ENCODE peak calls at places on chromosomes 12 and 14, in seven cellular contexts. One of them, this sample, is unnamed.

GRCh38 chr12:89323568-89324218 is 28.6 kb downstream of the DUSP6 start:
- DNase-seq in NCI-H1048: no peak
- DNase-seq in dorsolateral prefrontal cortex: no peak
- DNase-seq in frontal cortex: no peak
- DNase-seq in CD8-positive, alpha-beta T cell: no peak
- DNase-seq in left cardiac atrium: no peak
- DNase-seq in stimulated activated CD4-positive, alpha-beta T cell treated with anti-CD3 and anti-CD28 coated beads, Interleukin-1b, Interleukin-23, amount 100 ng/mL, for 24 hours: no peak
- DNase-seq in this sample: no peak

GRCh38 chr14:72063761-72064282 is 131.6 kb downstream of the RGS6 start:
- DNase-seq in NCI-H1048: no peak
- DNase-seq in dorsolateral prefrontal cortex: no peak
- DNase-seq in frontal cortex: no peak
- DNase-seq in CD8-positive, alpha-beta T cell: no peak
- DNase-seq in left cardiac atrium: no peak
- DNase-seq in stimulated activated CD4-positive, alpha-beta T cell treated with anti-CD3 and anti-CD28 coated beads, Interleukin-1b, Interleukin-23, amount 100 ng/mL, for 24 hours: no peak
- DNase-seq in this sample: no peak

GRCh38 chr12:122874081-122874480 is 21.8 kb downstream of the VPS37B start:
- DNase-seq in NCI-H1048: no peak
- DNase-seq in dorsolateral prefrontal cortex: no peak
- DNase-seq in frontal cortex: no peak
- DNase-seq in CD8-positive, alpha-beta T cell: peak; percentile 46
- DNase-seq in left cardiac atrium: no peak
- DNase-seq in stimulated activated CD4-positive, alpha-beta T cell treated with anti-CD3 and anti-CD28 coated beads, Interleukin-1b, Interleukin-23, amount 100 ng/mL, for 24 hours: no peak
- DNase-seq in this sample: peak; percentile 60

GRCh38 chr12:4001869-4002268 is 128.7 kb upstream of the PARP11 start:
- DNase-seq in NCI-H1048: no peak
- DNase-seq in dorsolateral prefrontal cortex: no peak
- DNase-seq in frontal cortex: no peak
- DNase-seq in CD8-positive, alpha-beta T cell: no peak
- DNase-seq in left cardiac atrium: no peak
- DNase-seq in stimulated activated CD4-positive, alpha-beta T cell treated with anti-CD3 and anti-CD28 coated beads, Interleukin-1b, Interleukin-23, amount 100 ng/mL, for 24 hours: no peak
- DNase-seq in this sample: no peak

GRCh38 chr14:67815573-67816235 is 686 bp downstream of the ZFYVE26 start:
- DNase-seq in NCI-H1048: no peak
- DNase-seq in dorsolateral prefrontal cortex: no peak
- DNase-seq in frontal cortex: no peak
- DNase-seq in CD8-positive, alpha-beta T cell: no peak
- DNase-seq in left cardiac atrium: no peak
- DNase-seq in stimulated activated CD4-positive, alpha-beta T cell treated with anti-CD3 and anti-CD28 coated beads, Interleukin-1b, Interleukin-23, amount 100 ng/mL, for 24 hours: no peak
- DNase-seq in this sample: no peak

GRCh38 chr14:73850940-73851339 is 691 bp upstream of the PTGR2 start:
- DNase-seq in NCI-H1048: no peak
- DNase-seq in dorsolateral prefrontal cortex: no peak
- DNase-seq in frontal cortex: no peak
- DNase-seq in CD8-positive, alpha-beta T cell: no peak
- DNase-seq in left cardiac atrium: no peak
- DNase-seq in stimulated activated CD4-positive, alpha-beta T cell treated with anti-CD3 and anti-CD28 coated beads, Interleukin-1b, Interleukin-23, amount 100 ng/mL, for 24 hours: no peak
- DNase-seq in this sample: no peak

GRCh38 chr12:98594050-98594853 is 766 bp downstream of the SLC25A3 start:
- DNase-seq in NCI-H1048: no peak
- DNase-seq in dorsolateral prefrontal cortex: no peak
- DNase-seq in frontal cortex: no peak
- DNase-seq in CD8-positive, alpha-beta T cell: no peak
- DNase-seq in left cardiac atrium: peak; percentile 59
- DNase-seq in stimulated activated CD4-positive, alpha-beta T cell treated with anti-CD3 and anti-CD28 coated beads, Interleukin-1b, Interleukin-23, amount 100 ng/mL, for 24 hours: no peak
- DNase-seq in this sample: peak; percentile 14

GRCh38 chr14:95683793-95684192 is 2.4 kb upstream of the TCL1B start:
- DNase-seq in NCI-H1048: no peak
- DNase-seq in dorsolateral prefrontal cortex: no peak
- DNase-seq in frontal cortex: no peak
- DNase-seq in CD8-positive, alpha-beta T cell: peak; percentile 15
- DNase-seq in left cardiac atrium: no peak
- DNase-seq in stimulated activated CD4-positive, alpha-beta T cell treated with anti-CD3 and anti-CD28 coated beads, Interleukin-1b, Interleukin-23, amount 100 ng/mL, for 24 hours: no peak
- DNase-seq in this sample: peak; percentile 26

GRCh38 chr14:102222009-102222575 is 82.4 kb downstream of the WDR20 start:
- DNase-seq in NCI-H1048: no peak
- DNase-seq in dorsolateral prefrontal cortex: no peak
- DNase-seq in frontal cortex: no peak
- DNase-seq in CD8-positive, alpha-beta T cell: no peak
- DNase-seq in left cardiac atrium: no peak
- DNase-seq in stimulated activated CD4-positive, alpha-beta T cell treated with anti-CD3 and anti-CD28 coated beads, Interleukin-1b, Interleukin-23, amount 100 ng/mL, for 24 hours: no peak
- DNase-seq in this sample: no peak

GRCh38 chr14:66645716-66646115 is 137.8 kb downstream of the GPHN start:
- DNase-seq in NCI-H1048: no peak
- DNase-seq in dorsolateral prefrontal cortex: no peak
- DNase-seq in frontal cortex: no peak
- DNase-seq in CD8-positive, alpha-beta T cell: no peak
- DNase-seq in left cardiac atrium: no peak
- DNase-seq in stimulated activated CD4-positive, alpha-beta T cell treated with anti-CD3 and anti-CD28 coated beads, Interleukin-1b, Interleukin-23, amount 100 ng/mL, for 24 hours: no peak
- DNase-seq in this sample: no peak

GRCh38 chr14:25095784-25096390 is 45.9 kb upstream of the STXBP6 start:
- DNase-seq in NCI-H1048: no peak
- DNase-seq in dorsolateral prefrontal cortex: no peak
- DNase-seq in frontal cortex: no peak
- DNase-seq in CD8-positive, alpha-beta T cell: no peak
- DNase-seq in left cardiac atrium: no peak
- DNase-seq in stimulated activated CD4-positive, alpha-beta T cell treated with anti-CD3 and anti-CD28 coated beads, Interleukin-1b, Interleukin-23, amount 100 ng/mL, for 24 hours: no peak
- DNase-seq in this sample: no peak

GRCh38 chr12:71840226-71840847 is 778 bp downstream of the TBC1D15 start:
- DNase-seq in NCI-H1048: no peak
- DNase-seq in dorsolateral prefrontal cortex: no peak
- DNase-seq in frontal cortex: peak; percentile 11
- DNase-seq in CD8-positive, alpha-beta T cell: no peak
- DNase-seq in left cardiac atrium: no peak
- DNase-seq in stimulated activated CD4-positive, alpha-beta T cell treated with anti-CD3 and anti-CD28 coated beads, Interleukin-1b, Interleukin-23, amount 100 ng/mL, for 24 hours: no peak
- DNase-seq in this sample: no peak

GRCh38 chr14:69827560-69827959 is 30.5 kb upstream of the SLC10A1 start:
- DNase-seq in NCI-H1048: no peak
- DNase-seq in dorsolateral prefrontal cortex: no peak
- DNase-seq in frontal cortex: no peak
- DNase-seq in CD8-positive, alpha-beta T cell: no peak
- DNase-seq in left cardiac atrium: no peak
- DNase-seq in stimulated activated CD4-positive, alpha-beta T cell treated with anti-CD3 and anti-CD28 coated beads, Interleukin-1b, Interleukin-23, amount 100 ng/mL, for 24 hours: no peak
- DNase-seq in this sample: no peak

GRCh38 chr14:72892879-72893635 is 844 bp downstream of the DPF3 start:
- DNase-seq in NCI-H1048: no peak
- DNase-seq in dorsolateral prefrontal cortex: peak; percentile 28
- DNase-seq in frontal cortex: peak; percentile 53
- DNase-seq in CD8-positive, alpha-beta T cell: peak; percentile 26
- DNase-seq in left cardiac atrium: peak; percentile 33
- DNase-seq in stimulated activated CD4-positive, alpha-beta T cell treated with anti-CD3 and anti-CD28 coated beads, Interleukin-1b, Interleukin-23, amount 100 ng/mL, for 24 hours: no peak
- DNase-seq in this sample: peak; percentile 17

GRCh38 chr14:91062600-91062999 is 2.2 kb upstream of the RPS6KA5 start:
- DNase-seq in NCI-H1048: no peak
- DNase-seq in dorsolateral prefrontal cortex: no peak
- DNase-seq in frontal cortex: no peak
- DNase-seq in CD8-positive, alpha-beta T cell: no peak
- DNase-seq in left cardiac atrium: no peak
- DNase-seq in stimulated activated CD4-positive, alpha-beta T cell treated with anti-CD3 and anti-CD28 coated beads, Interleukin-1b, Interleukin-23, amount 100 ng/mL, for 24 hours: no peak
- DNase-seq in this sample: no peak

GRCh38 chr12:79409562-79409961 is 281.2 kb downstream of the PAWR start:
- DNase-seq in NCI-H1048: no peak
- DNase-seq in dorsolateral prefrontal cortex: no peak
- DNase-seq in frontal cortex: no peak
- DNase-seq in CD8-positive, alpha-beta T cell: no peak
- DNase-seq in left cardiac atrium: no peak
- DNase-seq in stimulated activated CD4-positive, alpha-beta T cell treated with anti-CD3 and anti-CD28 coated beads, Interleukin-1b, Interleukin-23, amount 100 ng/mL, for 24 hours: no peak
- DNase-seq in this sample: no peak

GRCh38 chr12:55932546-55932919 is 1.6 kb downstream of the DGKA start:
- DNase-seq in NCI-H1048: no peak
- DNase-seq in dorsolateral prefrontal cortex: no peak
- DNase-seq in frontal cortex: no peak
- DNase-seq in CD8-positive, alpha-beta T cell: peak; percentile 62
- DNase-seq in left cardiac atrium: no peak
- DNase-seq in stimulated activated CD4-positive, alpha-beta T cell treated with anti-CD3 and anti-CD28 coated beads, Interleukin-1b, Interleukin-23, amount 100 ng/mL, for 24 hours: no peak
- DNase-seq in this sample: peak; percentile 80

GRCh38 chr12:4099276-4099675 is 174.3 kb upstream of the CCND2 start:
- DNase-seq in NCI-H1048: no peak
- DNase-seq in dorsolateral prefrontal cortex: no peak
- DNase-seq in frontal cortex: no peak
- DNase-seq in CD8-positive, alpha-beta T cell: no peak
- DNase-seq in left cardiac atrium: no peak
- DNase-seq in stimulated activated CD4-positive, alpha-beta T cell treated with anti-CD3 and anti-CD28 coated beads, Interleukin-1b, Interleukin-23, amount 100 ng/mL, for 24 hours: no peak
- DNase-seq in this sample: no peak

GRCh38 chr14:65696801-65697200 is 284.3 kb downstream of the FUT8 start:
- DNase-seq in NCI-H1048: no peak
- DNase-seq in dorsolateral prefrontal cortex: no peak
- DNase-seq in frontal cortex: no peak
- DNase-seq in CD8-positive, alpha-beta T cell: no peak
- DNase-seq in left cardiac atrium: no peak
- DNase-seq in stimulated activated CD4-positive, alpha-beta T cell treated with anti-CD3 and anti-CD28 coated beads, Interleukin-1b, Interleukin-23, amount 100 ng/mL, for 24 hours: no peak
- DNase-seq in this sample: no peak

GRCh38 chr12:112252184-112252583 is 126.8 kb downstream of the TRAFD1 start:
- DNase-seq in NCI-H1048: no peak
- DNase-seq in dorsolateral prefrontal cortex: no peak
- DNase-seq in frontal cortex: no peak
- DNase-seq in CD8-positive, alpha-beta T cell: no peak
- DNase-seq in left cardiac atrium: no peak
- DNase-seq in stimulated activated CD4-positive, alpha-beta T cell treated with anti-CD3 and anti-CD28 coated beads, Interleukin-1b, Interleukin-23, amount 100 ng/mL, for 24 hours: no peak
- DNase-seq in this sample: no peak

This sample was measured in CD4-positive, alpha-beta memory T cell.